ENCODE peak calls at places on chromosome 7, in five cellular contexts. W is NCI-H2171, J is mesenteric fat pad, F is prostate gland, S is RPMI8226. U is an unnamed sample.

GRCh38 chr7:95950698-95951097 is 178.3 kb downstream of the DYNC1I1 start:
- DNase-seq in F (no peak), S (no peak), J (no peak), W (no peak), U (no peak)

GRCh38 chr7:94375167-94375566 is 19.5 kb upstream of the COL1A2 start:
- DNase-seq in F (no peak), W (no peak), S (no peak), J (no peak), U (no peak)

GRCh38 chr7:134908289-134908688 is 78.0 kb upstream of the AGBL3 start:
- DNase-seq in J (no peak), S (no peak), F (no peak), W (no peak), U (no peak)

GRCh38 chr7:142300689-142301088 is 42.8 kb upstream of the PRSS58 start:
- DNase-seq in J (no peak), S (peak; percentile 40), F (no peak), W (no peak), U (no peak)

GRCh38 chr7:83791737-83792136 is 142.8 kb upstream of the SEMA3E start:
- DNase-seq in J (no peak), W (no peak), F (no peak), S (no peak), U (no peak)

GRCh38 chr7:16204953-16205352 is 216.4 kb downstream of the CRPPA start:
- DNase-seq in W (no peak), J (no peak), S (no peak), F (no peak), U (no peak)

GRCh38 chr7:40644454-40645188 is 509.8 kb downstream of the SUGCT start:
- DNase-seq in J (no peak), S (peak; percentile 60), F (no peak), W (no peak), U (no peak)

GRCh38 chr7:118350260-118350659 is 125.8 kb downstream of the ANKRD7 start:
- DNase-seq in F (no peak), S (no peak), W (no peak), J (no peak), U (no peak)

GRCh38 chr7:117715784-117716445 is 157.3 kb downstream of the CTTNBP2 start:
- DNase-seq in S (peak; percentile 67), J (no peak), F (peak; percentile 63), W (peak; percentile 5), U (peak; percentile 77)

GRCh38 chr7:29091722-29092121 is 54.6 kb downstream of the CPVL start:
- DNase-seq in J (no peak), F (no peak), S (peak; percentile 66), W (no peak), U (no peak)

GRCh38 chr7:53656881-53657280 is 621.4 kb downstream of the POM121L12 start:
- DNase-seq in F (no peak), W (no peak), J (no peak), S (no peak), U (no peak)

GRCh38 chr7:130491841-130492518 is at the start of gene MEST:
- DNase-seq in F (peak; percentile 6), S (peak; percentile 27), W (peak; percentile 21), J (no peak), U (peak; percentile 18)

GRCh38 chr7:20064974-20065862 is 152.0 kb downstream of the MACC1 start:
- DNase-seq in S (peak; percentile 84), J (no peak), F (no peak), W (no peak), U (no peak)

GRCh38 chr7:74523015-74523414 is 69.3 kb downstream of the GTF2IRD1 start:
- DNase-seq in F (no peak), S (no peak), W (no peak), J (no peak), U (no peak)

GRCh38 chr7:13282377-13282980 is 595.0 kb downstream of the ARL4A start:
- DNase-seq in W (peak; percentile 9), S (peak; percentile 34), J (no peak), F (no peak), U (no peak)

GRCh38 chr7:91685544-91685943 is 195.0 kb downstream of the MTERF1 start:
- DNase-seq in F (no peak), S (no peak), J (no peak), W (no peak), U (no peak)

GRCh38 chr7:116062666-116063065 is 32.1 kb upstream of the TFEC start:
- DNase-seq in J (no peak), F (no peak), S (no peak), W (no peak), U (no peak)

GRCh38 chr7:36165059-36165458 is 12.0 kb downstream of the EEPD1 start:
- DNase-seq in F (no peak), J (no peak), S (no peak), W (no peak), U (no peak)

GRCh38 chr7:30634634-30635201 is 40.0 kb downstream of the GARS1 start:
- DNase-seq in F (no peak), J (no peak), W (no peak), S (no peak), U (no peak)

GRCh38 chr7:23530355-23530754 is 1.4 kb downstream of the TRA2A start:
- DNase-seq in J (no peak), W (no peak), F (no peak), S (peak; percentile 76), U (peak; percentile 13)

GRCh38 chr7:135664046-135664589 is 1.8 kb downstream of the STMP1 start:
- DNase-seq in F (no peak), J (no peak), S (no peak), W (no peak), U (no peak)